ENCODE peak calls at places on chromosomes 13 and 19, in eight cellular contexts. One of them, this sample, is unnamed.
A peak's percentile ranks its signal among the peaks of the same experiment; 100 is the strongest.

GRCh38 chr13:66139701-66140100 is 1090.4 kb downstream of the PCDH9 start:
- DNase-seq in HS-27A: no peak
- DNase-seq in Peyer's patch: no peak
- DNase-seq in astrocyte of the spinal cord: no peak
- DNase-seq in NCI-H460: no peak
- DNase-seq in NCI-H2081: no peak
- DNase-seq in stimulated activated CD8-positive, alpha-beta memory T cell treated with anti-CD3 and anti-CD28 coated beads, Interleukin-4, amount 100 ng/mL, for 1 hour: no peak
- DNase-seq in cardiac muscle cell: no peak
- DNase-seq in this sample: no peak

GRCh38 chr19:40673377-40673776 is 17.1 kb downstream of the NUMBL start:
- DNase-seq in NCI-H2081: no peak
- DNase-seq in Peyer's patch: no peak
- DNase-seq in HS-27A: no peak
- DNase-seq in cardiac muscle cell: no peak
- DNase-seq in stimulated activated CD8-positive, alpha-beta memory T cell treated with anti-CD3 and anti-CD28 coated beads, Interleukin-4, amount 100 ng/mL, for 1 hour: no peak
- DNase-seq in NCI-H460: no peak
- DNase-seq in astrocyte of the spinal cord: no peak
- DNase-seq in this sample: no peak

GRCh38 chr13:112322562-112322961 is 53.6 kb upstream of the SPACA7 start:
- DNase-seq in stimulated activated CD8-positive, alpha-beta memory T cell treated with anti-CD3 and anti-CD28 coated beads, Interleukin-4, amount 100 ng/mL, for 1 hour: no peak
- DNase-seq in astrocyte of the spinal cord: no peak
- DNase-seq in NCI-H2081: no peak
- DNase-seq in HS-27A: no peak
- DNase-seq in NCI-H460: no peak
- DNase-seq in cardiac muscle cell: no peak
- DNase-seq in Peyer's patch: no peak
- DNase-seq in this sample: no peak

GRCh38 chr19:6694147-6694815 is 24.3 kb upstream of the TNFSF14 start:
- DNase-seq in NCI-H2081: no peak
- DNase-seq in NCI-H460: no peak
- DNase-seq in HS-27A: no peak
- DNase-seq in cardiac muscle cell: no peak
- DNase-seq in astrocyte of the spinal cord: no peak
- DNase-seq in Peyer's patch: no peak
- DNase-seq in stimulated activated CD8-positive, alpha-beta memory T cell treated with anti-CD3 and anti-CD28 coated beads, Interleukin-4, amount 100 ng/mL, for 1 hour: no peak
- DNase-seq in this sample: no peak

GRCh38 chr13:101144808-101145419 is 271.4 kb downstream of the NALCN start:
- DNase-seq in stimulated activated CD8-positive, alpha-beta memory T cell treated with anti-CD3 and anti-CD28 coated beads, Interleukin-4, amount 100 ng/mL, for 1 hour: no peak
- DNase-seq in NCI-H2081: peak; percentile 38
- DNase-seq in Peyer's patch: no peak
- DNase-seq in NCI-H460: peak; percentile 59
- DNase-seq in cardiac muscle cell: peak; percentile 73
- DNase-seq in HS-27A: no peak
- DNase-seq in astrocyte of the spinal cord: peak; percentile 74
- DNase-seq in this sample: peak; percentile 55

GRCh38 chr19:6739884-6740588 is 556 bp downstream of the TRIP10 start:
- DNase-seq in stimulated activated CD8-positive, alpha-beta memory T cell treated with anti-CD3 and anti-CD28 coated beads, Interleukin-4, amount 100 ng/mL, for 1 hour: no peak
- DNase-seq in Peyer's patch: peak; percentile 34
- DNase-seq in NCI-H460: peak; percentile 7
- DNase-seq in cardiac muscle cell: no peak
- DNase-seq in NCI-H2081: no peak
- DNase-seq in HS-27A: no peak
- DNase-seq in astrocyte of the spinal cord: peak; percentile 15
- DNase-seq in this sample: peak; percentile 9

GRCh38 chr19:33780746-33781145 is 15.9 kb upstream of the KCTD15 start:
- DNase-seq in stimulated activated CD8-positive, alpha-beta memory T cell treated with anti-CD3 and anti-CD28 coated beads, Interleukin-4, amount 100 ng/mL, for 1 hour: no peak
- DNase-seq in HS-27A: no peak
- DNase-seq in NCI-H2081: no peak
- DNase-seq in Peyer's patch: no peak
- DNase-seq in cardiac muscle cell: peak; percentile 10
- DNase-seq in astrocyte of the spinal cord: no peak
- DNase-seq in NCI-H460: no peak
- DNase-seq in this sample: no peak

GRCh38 chr13:30103161-30103858 is 204.0 kb downstream of the KATNAL1 start:
- DNase-seq in Peyer's patch: no peak
- DNase-seq in stimulated activated CD8-positive, alpha-beta memory T cell treated with anti-CD3 and anti-CD28 coated beads, Interleukin-4, amount 100 ng/mL, for 1 hour: no peak
- DNase-seq in NCI-H460: no peak
- DNase-seq in HS-27A: no peak
- DNase-seq in cardiac muscle cell: no peak
- DNase-seq in astrocyte of the spinal cord: no peak
- DNase-seq in NCI-H2081: no peak
- DNase-seq in this sample: no peak

GRCh38 chr19:57002765-57003164 is 117.0 kb upstream of the USP29 start:
- DNase-seq in NCI-H460: no peak
- DNase-seq in Peyer's patch: no peak
- DNase-seq in stimulated activated CD8-positive, alpha-beta memory T cell treated with anti-CD3 and anti-CD28 coated beads, Interleukin-4, amount 100 ng/mL, for 1 hour: no peak
- DNase-seq in HS-27A: no peak
- DNase-seq in astrocyte of the spinal cord: no peak
- DNase-seq in NCI-H2081: no peak
- DNase-seq in cardiac muscle cell: no peak
- DNase-seq in this sample: no peak

GRCh38 chr13:82358284-82358683 is 1524.0 kb downstream of the SLITRK1 start:
- DNase-seq in astrocyte of the spinal cord: no peak
- DNase-seq in Peyer's patch: no peak
- DNase-seq in cardiac muscle cell: no peak
- DNase-seq in NCI-H460: no peak
- DNase-seq in stimulated activated CD8-positive, alpha-beta memory T cell treated with anti-CD3 and anti-CD28 coated beads, Interleukin-4, amount 100 ng/mL, for 1 hour: no peak
- DNase-seq in NCI-H2081: no peak
- DNase-seq in HS-27A: no peak
- DNase-seq in this sample: peak; percentile 29

GRCh38 chr13:24038405-24038804 is 122.1 kb upstream of the SPATA13 start:
- DNase-seq in Peyer's patch: no peak
- DNase-seq in stimulated activated CD8-positive, alpha-beta memory T cell treated with anti-CD3 and anti-CD28 coated beads, Interleukin-4, amount 100 ng/mL, for 1 hour: no peak
- DNase-seq in HS-27A: no peak
- DNase-seq in cardiac muscle cell: peak; percentile 74
- DNase-seq in astrocyte of the spinal cord: peak; percentile 68
- DNase-seq in NCI-H460: no peak
- DNase-seq in NCI-H2081: no peak
- DNase-seq in this sample: peak; percentile 73

GRCh38 chr13:112700291-112701060 is 10.6 kb downstream of the ATP11A start:
- DNase-seq in HS-27A: no peak
- DNase-seq in Peyer's patch: no peak
- DNase-seq in cardiac muscle cell: no peak
- DNase-seq in astrocyte of the spinal cord: no peak
- DNase-seq in NCI-H460: no peak
- DNase-seq in NCI-H2081: no peak
- DNase-seq in stimulated activated CD8-positive, alpha-beta memory T cell treated with anti-CD3 and anti-CD28 coated beads, Interleukin-4, amount 100 ng/mL, for 1 hour: no peak
- DNase-seq in this sample: no peak

GRCh38 chr13:30864352-30865130 is 41.5 kb upstream of the MEDAG start:
- DNase-seq in NCI-H460: no peak
- DNase-seq in NCI-H2081: no peak
- DNase-seq in astrocyte of the spinal cord: peak; percentile 98
- DNase-seq in stimulated activated CD8-positive, alpha-beta memory T cell treated with anti-CD3 and anti-CD28 coated beads, Interleukin-4, amount 100 ng/mL, for 1 hour: no peak
- DNase-seq in HS-27A: no peak
- DNase-seq in cardiac muscle cell: peak; percentile 89
- DNase-seq in Peyer's patch: no peak
- DNase-seq in this sample: peak; percentile 71

GRCh38 chr13:35596299-35596698 is 119.8 kb upstream of the MAB21L1 start:
- DNase-seq in stimulated activated CD8-positive, alpha-beta memory T cell treated with anti-CD3 and anti-CD28 coated beads, Interleukin-4, amount 100 ng/mL, for 1 hour: no peak
- DNase-seq in HS-27A: no peak
- DNase-seq in astrocyte of the spinal cord: no peak
- DNase-seq in NCI-H2081: no peak
- DNase-seq in NCI-H460: no peak
- DNase-seq in Peyer's patch: no peak
- DNase-seq in cardiac muscle cell: no peak
- DNase-seq in this sample: no peak

This sample was measured in LHCN-M2.